ENCODE peak calls at places on chromosomes 1 and 21, in ten cellular contexts. B is AG09309; C is stimulated activated CD4-positive, alpha-beta T cell treated with anti-CD3 and anti-CD28 coated beads, Interleukin-1b, Interleukin-23, amount 100 ng/mL, for 24 hours; I is activated CD4-positive, alpha-beta T cell treated with anti-CD3 and anti-CD28 coated beads, Interleukin-2, amount 50 U/mL, for 48 hours; Y is prostate gland; L is heart right ventricle; F is NAMALWA; O is occipital lobe; E is NCI-H187 treated with DMSO at 0.1 percent for 48 hours; X is osteoblast. H is an unnamed sample.

GRCh38 chr1:1785666-1786065 is 7.4 kb upstream of the NADK start:
- DNase-seq in E (no peak), I (no peak), O (no peak), X (no peak), C (no peak), F (no peak), Y (no peak), L (no peak), B (no peak), H (no peak)

GRCh38 chr21:29477941-29478340 is 179.2 kb downstream of the BACH1 start:
- DNase-seq in B (no peak), E (no peak), C (no peak), X (no peak), I (no peak), L (no peak), F (no peak), O (no peak), Y (no peak), H (no peak)

GRCh38 chr1:55012661-55013060 is 13.9 kb downstream of the BSND start:
- DNase-seq in B (no peak), C (no peak), O (no peak), F (no peak), E (peak), X (no peak), I (no peak), Y (no peak), L (no peak), H (no peak)

GRCh38 chr1:204821476-204821875 is 49.2 kb upstream of the NFASC start:
- DNase-seq in C (no peak), L (no peak), B (no peak), Y (no peak), X (no peak), E (no peak), I (no peak), O (no peak), F (no peak), H (no peak)

GRCh38 chr1:232196042-232196441 is 433.9 kb downstream of the SIPA1L2 start:
- DNase-seq in C (no peak), E (no peak), L (no peak), Y (no peak), F (no peak), X (no peak), B (no peak), I (no peak), O (no peak), H (no peak)

GRCh38 chr1:17190526-17190995 is 14.4 kb upstream of the PADI1 start:
- DNase-seq in X (no peak), I (no peak), E (no peak), C (no peak), F (no peak), Y (no peak), L (no peak), O (no peak), B (no peak), H (no peak)

GRCh38 chr1:236534164-236534651 is 10.4 kb downstream of the LGALS8 start:
- DNase-seq in B (peak), O (no peak), I (peak), C (no peak), Y (no peak), X (peak), E (no peak), F (no peak), L (no peak), H (no peak)

GRCh38 chr1:43315963-43316737 is 15.4 kb downstream of the TIE1 start:
- DNase-seq in I (no peak), B (no peak), F (no peak), L (no peak), X (peak), E (no peak), Y (no peak), C (no peak), O (no peak), H (no peak)

GRCh38 chr1:51410568-51411460 is 80.5 kb upstream of the TTC39A start:
- DNase-seq in I (no peak), B (no peak), E (no peak), C (no peak), L (no peak), O (no peak), X (peak), Y (no peak), F (no peak), H (no peak)

GRCh38 chr1:182680901-182681300 is 3.5 kb downstream of the RGS8 start:
- DNase-seq in B (no peak), I (no peak), Y (no peak), E (no peak), F (no peak), O (no peak), L (no peak), X (no peak), C (no peak), H (no peak)

GRCh38 chr1:185406006-185406974 is 89.2 kb upstream of the IVNS1ABP start:
- DNase-seq in I (no peak), L (no peak), O (no peak), F (no peak), C (no peak), X (no peak), E (no peak), Y (no peak), B (no peak), H (no peak)

GRCh38 chr1:15919316-15919715 is 56.6 kb downstream of the ZBTB17 start:
- DNase-seq in B (peak), L (no peak), Y (no peak), X (peak), E (no peak), C (no peak), I (peak), F (no peak), O (no peak), H (no peak)

GRCh38 chr1:215567491-215568286 is 585 bp downstream of the KCTD3 start:
- DNase-seq in F (peak), L (peak), O (peak), Y (peak), E (no peak), B (no peak), C (no peak), X (peak), I (peak), H (peak)

GRCh38 chr1:3012511-3013291 is 8.6 kb upstream of the ACTRT2 start:
- DNase-seq in Y (peak), O (peak), E (no peak), I (peak), B (no peak), F (peak), L (peak), C (peak), X (peak), H (no peak)

GRCh38 chr1:31905093-31905509 is 33.1 kb downstream of the PTP4A2 start:
- DNase-seq in F (no peak), B (no peak), L (no peak), X (no peak), I (no peak), C (no peak), O (no peak), E (no peak), Y (no peak), H (no peak)

GRCh38 chr1:25729774-25730173 is 70.2 kb upstream of the SELENON start:
- DNase-seq in E (no peak), X (no peak), C (no peak), I (no peak), Y (no peak), O (no peak), B (no peak), L (no peak), F (peak), H (no peak)

GRCh38 chr1:15128520-15129313 is 24.8 kb upstream of the TMEM51 start:
- DNase-seq in I (peak), B (peak), E (no peak), C (peak), Y (peak), X (peak), O (no peak), F (peak), L (peak), H (peak)

GRCh38 chr1:240282061-240282830 is 190.6 kb downstream of the FMN2 start:
- DNase-seq in X (no peak), O (no peak), I (no peak), C (no peak), E (no peak), L (no peak), F (no peak), Y (no peak), B (peak), H (no peak)

GRCh38 chr1:87508247-87508646 is 179.6 kb downstream of the LMO4 start:
- DNase-seq in E (no peak), C (no peak), B (no peak), O (no peak), I (no peak), X (no peak), L (no peak), F (no peak), Y (no peak), H (no peak)

GRCh38 chr21:46071082-46071481 is 26.8 kb upstream of the COL6A2 start:
- DNase-seq in F (no peak), O (no peak), B (no peak), Y (no peak), C (no peak), X (no peak), L (no peak), I (no peak), E (no peak), H (no peak)

GRCh38 chr1:154666051-154666793 is 58.2 kb upstream of the ADAR start:
- DNase-seq in O (no peak), Y (no peak), B (no peak), L (no peak), F (no peak), X (no peak), E (no peak), C (no peak), I (no peak), H (no peak)

GRCh38 chr1:180981596-180982387 is 40.9 kb downstream of the STX6 start:
- DNase-seq in C (no peak), I (peak), O (no peak), F (peak), E (no peak), L (no peak), Y (no peak), X (no peak), B (no peak), H (no peak)

GRCh38 chr1:48674641-48675040 is 102.0 kb downstream of the BEND5 start:
- DNase-seq in O (no peak), Y (no peak), I (no peak), B (no peak), F (no peak), C (no peak), X (peak), E (no peak), L (no peak), H (no peak)

GRCh38 chr1:184743062-184743756 is 11.4 kb downstream of the EDEM3 start:
- DNase-seq in O (no peak), Y (no peak), L (no peak), F (no peak), X (peak), E (no peak), B (no peak), C (no peak), I (no peak), H (no peak)

GRCh38 chr1:192005976-192006375 is 152.3 kb upstream of the RGS18 start:
- DNase-seq in X (no peak), C (no peak), L (no peak), B (no peak), O (no peak), Y (no peak), F (no peak), I (no peak), E (no peak), H (no peak)